ENCODE peak calls at places on chromosomes 2 and 18, in seven cellular contexts. One of them, this sample, is unnamed.

GRCh38 chr2:42693688-42694479 is 70.1 kb downstream of the OXER1 start:
- DNase-seq in H1: no peak
- DNase-seq in SK-N-SH: no peak
- DNase-seq in K562: no peak
- DNase-seq in GM12878: no peak
- DNase-seq in HCT116: no peak
- DNase-seq in HepG2: no peak
- DNase-seq in this sample: no peak

GRCh38 chr2:136639651-136640050 is 125.7 kb upstream of the THSD7B start:
- DNase-seq in GM12878: no peak
- DNase-seq in HepG2: no peak
- DNase-seq in H1: no peak
- DNase-seq in HCT116: no peak
- DNase-seq in K562: no peak
- DNase-seq in SK-N-SH: no peak
- DNase-seq in this sample: no peak

GRCh38 chr2:55809875-55810620 is 113.5 kb downstream of the EFEMP1 start:
- DNase-seq in GM12878: no peak
- DNase-seq in H1: no peak
- DNase-seq in SK-N-SH: no peak
- DNase-seq in HCT116: no peak
- DNase-seq in HepG2: no peak
- DNase-seq in K562: no peak
- DNase-seq in this sample: no peak

GRCh38 chr2:104385743-104386142 is 468.2 kb upstream of the POU3F3 start:
- DNase-seq in K562: no peak
- DNase-seq in H1: no peak
- DNase-seq in HepG2: no peak
- DNase-seq in SK-N-SH: no peak
- DNase-seq in HCT116: no peak
- DNase-seq in GM12878: no peak
- DNase-seq in this sample: no peak

GRCh38 chr2:43228782-43229659 is 2.6 kb upstream of the ZFP36L2 start:
- DNase-seq in K562: no peak
- DNase-seq in GM12878: no peak
- DNase-seq in SK-N-SH: no peak
- DNase-seq in H1: no peak
- DNase-seq in HCT116: no peak
- DNase-seq in HepG2: no peak
- DNase-seq in this sample: no peak

GRCh38 chr2:104758199-104758620 is 95.7 kb upstream of the POU3F3 start:
- DNase-seq in HepG2: no peak
- DNase-seq in SK-N-SH: no peak
- DNase-seq in HCT116: no peak
- DNase-seq in GM12878: no peak
- DNase-seq in H1: peak; percentile 72
- DNase-seq in K562: no peak
- DNase-seq in this sample: no peak

GRCh38 chr2:88721268-88721667 is 29.8 kb downstream of the RPIA start:
- DNase-seq in HCT116: no peak
- DNase-seq in GM12878: no peak
- DNase-seq in K562: no peak
- DNase-seq in H1: no peak
- DNase-seq in SK-N-SH: no peak
- DNase-seq in HepG2: no peak
- DNase-seq in this sample: no peak

GRCh38 chr2:174683392-174683759 is 80.9 kb downstream of the CHRNA1 start:
- DNase-seq in HCT116: no peak
- DNase-seq in SK-N-SH: peak; percentile 49
- DNase-seq in HepG2: no peak
- DNase-seq in GM12878: no peak
- DNase-seq in H1: no peak
- DNase-seq in K562: no peak
- DNase-seq in this sample: no peak

GRCh38 chr2:22450831-22451230 is 934.1 kb upstream of the KLHL29 start:
- DNase-seq in K562: no peak
- DNase-seq in H1: no peak
- DNase-seq in HCT116: no peak
- DNase-seq in GM12878: no peak
- DNase-seq in SK-N-SH: no peak
- DNase-seq in HepG2: no peak
- DNase-seq in this sample: no peak

GRCh38 chr18:46718501-46719341 is 38.1 kb downstream of the ST8SIA5 start:
- DNase-seq in H1: no peak
- DNase-seq in SK-N-SH: no peak
- DNase-seq in K562: no peak
- DNase-seq in HepG2: no peak
- DNase-seq in HCT116: no peak
- DNase-seq in GM12878: no peak
- DNase-seq in this sample: no peak

GRCh38 chr18:75456277-75456676 is 28.8 kb upstream of the SMIM21 start:
- DNase-seq in SK-N-SH: no peak
- DNase-seq in GM12878: no peak
- DNase-seq in HCT116: no peak
- DNase-seq in H1: no peak
- DNase-seq in K562: no peak
- DNase-seq in HepG2: no peak
- DNase-seq in this sample: no peak

GRCh38 chr2:136070913-136071312 is 47.0 kb downstream of the CXCR4 start:
- DNase-seq in GM12878: no peak
- DNase-seq in SK-N-SH: no peak
- DNase-seq in HCT116: no peak
- DNase-seq in HepG2: no peak
- DNase-seq in K562: no peak
- DNase-seq in H1: no peak
- DNase-seq in this sample: no peak

GRCh38 chr2:41736105-41736567 is 311.7 kb upstream of the PKDCC start:
- DNase-seq in GM12878: peak; percentile 36
- DNase-seq in HCT116: no peak
- DNase-seq in SK-N-SH: no peak
- DNase-seq in HepG2: no peak
- DNase-seq in H1: no peak
- DNase-seq in K562: no peak
- DNase-seq in this sample: no peak

GRCh38 chr2:8118940-8119781 is 562.7 kb upstream of the ID2 start:
- DNase-seq in K562: no peak
- DNase-seq in HCT116: no peak
- DNase-seq in H1: no peak
- DNase-seq in SK-N-SH: no peak
- DNase-seq in GM12878: no peak
- DNase-seq in HepG2: no peak
- DNase-seq in this sample: no peak

GRCh38 chr2:63055510-63056308 is 5.1 kb downstream of the OTX1 start:
- DNase-seq in H1: peak; percentile 71
- DNase-seq in HepG2: no peak
- DNase-seq in SK-N-SH: peak; percentile 71
- DNase-seq in K562: no peak
- DNase-seq in GM12878: no peak
- DNase-seq in HCT116: no peak
- DNase-seq in this sample: no peak

GRCh38 chr2:138823651-138824050 is 43.5 kb upstream of the NXPH2 start:
- DNase-seq in GM12878: no peak
- DNase-seq in H1: no peak
- DNase-seq in K562: no peak
- DNase-seq in HepG2: no peak
- DNase-seq in SK-N-SH: no peak
- DNase-seq in HCT116: no peak
- DNase-seq in this sample: no peak

GRCh38 chr2:176122266-176122632 is 270 bp upstream of the HOXD9 start:
- DNase-seq in SK-N-SH: peak; percentile 89
- DNase-seq in K562: no peak
- DNase-seq in GM12878: no peak
- DNase-seq in HepG2: no peak
- DNase-seq in HCT116: no peak
- DNase-seq in H1: no peak
- DNase-seq in this sample: no peak

GRCh38 chr2:48540237-48540935 is 10.4 kb downstream of the STON1 start:
- DNase-seq in H1: no peak
- DNase-seq in K562: no peak
- DNase-seq in SK-N-SH: no peak
- DNase-seq in HCT116: no peak
- DNase-seq in HepG2: no peak
- DNase-seq in GM12878: no peak
- DNase-seq in this sample: no peak

GRCh38 chr2:136207030-136207623 is 89.2 kb upstream of the CXCR4 start:
- DNase-seq in HepG2: no peak
- DNase-seq in HCT116: no peak
- DNase-seq in H1: no peak
- DNase-seq in K562: no peak
- DNase-seq in SK-N-SH: no peak
- DNase-seq in GM12878: peak; percentile 68
- DNase-seq in this sample: no peak

GRCh38 chr2:230871361-230872150 is 6.8 kb downstream of the ITM2C start:
- DNase-seq in SK-N-SH: no peak
- DNase-seq in K562: no peak
- DNase-seq in H1: no peak
- DNase-seq in HCT116: no peak
- DNase-seq in GM12878: no peak
- DNase-seq in HepG2: no peak
- DNase-seq in this sample: no peak

GRCh38 chr2:26442707-26443106 is 35.2 kb downstream of the OTOF start:
- DNase-seq in GM12878: no peak
- DNase-seq in H1: no peak
- DNase-seq in HCT116: no peak
- DNase-seq in K562: no peak
- DNase-seq in HepG2: no peak
- DNase-seq in SK-N-SH: no peak
- DNase-seq in this sample: no peak

GRCh38 chr2:228369400-228370031 is 188.0 kb upstream of the SPHKAP start:
- DNase-seq in SK-N-SH: no peak
- DNase-seq in H1: no peak
- DNase-seq in HCT116: no peak
- DNase-seq in GM12878: no peak
- DNase-seq in K562: no peak
- DNase-seq in HepG2: no peak
- DNase-seq in this sample: no peak

GRCh38 chr2:19288291-19288690 is 70.1 kb downstream of the OSR1 start:
- DNase-seq in HCT116: no peak
- DNase-seq in SK-N-SH: no peak
- DNase-seq in H1: no peak
- DNase-seq in GM12878: no peak
- DNase-seq in K562: no peak
- DNase-seq in HepG2: no peak
- DNase-seq in this sample: no peak

GRCh38 chr2:19287324-19287723 is 71.1 kb downstream of the OSR1 start:
- DNase-seq in K562: no peak
- DNase-seq in H1: no peak
- DNase-seq in HepG2: no peak
- DNase-seq in GM12878: no peak
- DNase-seq in SK-N-SH: no peak
- DNase-seq in HCT116: no peak
- DNase-seq in this sample: no peak

GRCh38 chr2:19295998-19296502 is 62.4 kb downstream of the OSR1 start:
- DNase-seq in H1: no peak
- DNase-seq in HepG2: no peak
- DNase-seq in SK-N-SH: no peak
- DNase-seq in GM12878: no peak
- DNase-seq in HCT116: no peak
- DNase-seq in K562: no peak
- DNase-seq in this sample: no peak

DNA sequence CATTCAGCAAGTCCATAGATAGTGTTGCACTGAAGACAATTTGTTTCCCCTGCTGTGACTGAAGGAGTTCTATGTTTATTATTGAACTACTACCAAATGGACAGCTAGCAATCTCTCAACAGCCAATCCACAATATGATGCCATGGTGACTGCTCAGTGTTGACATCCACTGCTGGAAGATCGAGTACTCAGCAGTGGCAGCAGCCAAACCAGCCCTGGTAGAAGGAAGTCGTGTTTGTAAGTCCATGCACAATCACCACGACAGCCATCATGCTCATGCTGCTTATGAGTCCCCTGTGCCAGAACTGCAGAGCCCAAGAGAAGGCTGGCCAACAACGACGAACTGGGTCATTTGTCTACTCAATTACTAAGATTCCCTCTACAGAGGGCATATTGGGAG is 66.4 kb downstream of the OSR1 start:
- DNase-seq in HCT116: no peak
- DNase-seq in K562: no peak
- DNase-seq in H1: no peak
- DNase-seq in GM12878: no peak
- DNase-seq in HepG2: no peak
- DNase-seq in SK-N-SH: no peak
- DNase-seq in this sample: no peak
- TF ChIP-seq JUND in HCT116: no peak
- TF ChIP-seq JUND in K562: no peak
- TF ChIP-seq JUND in H1: no peak
- TF ChIP-seq JUND in GM12878: no peak
- TF ChIP-seq JUND in HepG2: no peak
- TF ChIP-seq JUND in SK-N-SH: no peak
- TF ChIP-seq JUND in this sample: no peak

GRCh38 chr2:188607501-188607900 is 315.8 kb downstream of the GULP1 start:
- DNase-seq in HCT116: no peak
- DNase-seq in GM12878: no peak
- DNase-seq in H1: no peak
- DNase-seq in K562: peak; percentile 5
- DNase-seq in SK-N-SH: no peak
- DNase-seq in HepG2: no peak
- DNase-seq in this sample: no peak
- TF ChIP-seq JUND in HCT116: no peak
- TF ChIP-seq JUND in GM12878: no peak
- TF ChIP-seq JUND in H1: no peak
- TF ChIP-seq JUND in K562: no peak
- TF ChIP-seq JUND in SK-N-SH: no peak
- TF ChIP-seq JUND in HepG2: no peak
- TF ChIP-seq JUND in this sample: no peak

GRCh38 chr18:9513971-9514512 is 38.7 kb downstream of the RALBP1 start:
- DNase-seq in GM12878: no peak
- DNase-seq in SK-N-SH: no peak
- DNase-seq in H1: no peak
- DNase-seq in HepG2: peak; percentile 72
- DNase-seq in K562: no peak
- DNase-seq in HCT116: no peak
- DNase-seq in this sample: no peak
- TF ChIP-seq JUND in GM12878: no peak
- TF ChIP-seq JUND in SK-N-SH: peak; percentile 19
- TF ChIP-seq JUND in H1: no peak
- TF ChIP-seq JUND in HepG2: no peak
- TF ChIP-seq JUND in K562: no peak
- TF ChIP-seq JUND in HCT116: no peak
- TF ChIP-seq JUND in this sample: no peak

GRCh38 chr2:61420986-61421546 is 49.8 kb downstream of the USP34 start:
- DNase-seq in HCT116: no peak
- DNase-seq in K562: no peak
- DNase-seq in H1: no peak
- DNase-seq in GM12878: no peak
- DNase-seq in SK-N-SH: no peak
- DNase-seq in HepG2: no peak
- DNase-seq in this sample: no peak

GRCh38 chr2:61426267-61426897 is 44.5 kb downstream of the USP34 start:
- DNase-seq in SK-N-SH: peak; percentile 42
- DNase-seq in HCT116: peak; percentile 33
- DNase-seq in HepG2: peak; percentile 66
- DNase-seq in H1: peak; percentile 83
- DNase-seq in GM12878: no peak
- DNase-seq in K562: peak; percentile 67
- DNase-seq in this sample: peak; percentile 70

GRCh38 chr2:61421611-61422010 is 49.3 kb downstream of the USP34 start:
- DNase-seq in H1: no peak
- DNase-seq in K562: no peak
- DNase-seq in GM12878: no peak
- DNase-seq in SK-N-SH: no peak
- DNase-seq in HCT116: no peak
- DNase-seq in HepG2: no peak
- DNase-seq in this sample: no peak

GRCh38 chr2:61423714-61424113 is 47.2 kb downstream of the USP34 start:
- DNase-seq in SK-N-SH: no peak
- DNase-seq in GM12878: no peak
- DNase-seq in H1: no peak
- DNase-seq in HepG2: peak; percentile 34
- DNase-seq in HCT116: no peak
- DNase-seq in K562: no peak
- DNase-seq in this sample: no peak

GRCh38 chr2:61425605-61426155 is 45.2 kb downstream of the USP34 start:
- DNase-seq in HepG2: no peak
- DNase-seq in H1: no peak
- DNase-seq in HCT116: no peak
- DNase-seq in SK-N-SH: no peak
- DNase-seq in K562: no peak
- DNase-seq in GM12878: no peak
- DNase-seq in this sample: no peak
- TF ChIP-seq JUND in HepG2: no peak
- TF ChIP-seq JUND in H1: no peak
- TF ChIP-seq JUND in HCT116: no peak
- TF ChIP-seq JUND in SK-N-SH: no peak
- TF ChIP-seq JUND in K562: no peak
- TF ChIP-seq JUND in GM12878: no peak
- TF ChIP-seq JUND in this sample: no peak

This sample was measured in T47D.